ENCODE peak calls at places on chromosomes 1 and 21, in six cellular contexts. B, C, F, Z, I and T are unnamed samples.
A peak's percentile ranks its signal among the peaks of the same experiment; 100 is the strongest.

GRCh38 chr1:38898653-38899230 is 17.4 kb upstream of the GJA9 start:
- DNase-seq in B (no peak), C (no peak), F (no peak), Z (no peak), I (no peak), T (no peak)

GRCh38 chr1:161166669-161167548 is 683 bp downstream of the PPOX start:
- DNase-seq in B (no peak), C (no peak), F (no peak), Z (peak; percentile 37), I (no peak), T (no peak)

GRCh38 chr1:94819945-94820746 is at the start of gene SLC44A3:
- DNase-seq in B (peak; percentile 73), C (peak; percentile 35), F (peak; percentile 13), Z (no peak), I (peak; percentile 54), T (peak; percentile 5)

GRCh38 chr1:233025566-233025965 is 75.2 kb downstream of the NTPCR start:
- DNase-seq in B (no peak), C (no peak), F (no peak), Z (no peak), I (no peak), T (no peak)

GRCh38 chr21:36663033-36663855 is 35.7 kb upstream of the SIM2 start:
- DNase-seq in B (peak; percentile 21), C (no peak), F (no peak), Z (no peak), I (no peak), T (no peak)

GRCh38 chr1:20477355-20478071 is 8.5 kb downstream of the CAMK2N1 start:
- DNase-seq in B (no peak), C (no peak), F (no peak), Z (no peak), I (no peak), T (no peak)

GRCh38 chr1:247296599-247297180 is 35.0 kb downstream of the ZNF496 start:
- DNase-seq in B (no peak), C (no peak), F (no peak), Z (no peak), I (no peak), T (no peak)

GRCh38 chr1:112465122-112465521 is 43.6 kb upstream of the WNT2B start:
- DNase-seq in B (peak; percentile 42), C (no peak), F (no peak), Z (no peak), I (no peak), T (peak; percentile 17)

GRCh38 chr1:177227978-177228720 is 57.4 kb downstream of the BRINP2 start:
- DNase-seq in B (no peak), C (no peak), F (no peak), Z (no peak), I (no peak), T (no peak)

GRCh38 chr1:101846820-101847219 is 149.9 kb downstream of the OLFM3 start:
- DNase-seq in B (no peak), C (no peak), F (no peak), Z (no peak), I (no peak), T (no peak)

GRCh38 chr1:100499412-100499811 is 38.5 kb upstream of the GPR88 start:
- DNase-seq in B (no peak), C (no peak), F (no peak), Z (no peak), I (no peak), T (no peak)

GRCh38 chr1:38474738-38475623 is 384.6 kb downstream of the RRAGC start:
- DNase-seq in B (no peak), C (no peak), F (no peak), Z (peak; percentile 94), I (no peak), T (no peak)

GRCh38 chr1:6519935-6520621 is 28.6 kb upstream of the PLEKHG5 start:
- DNase-seq in B (peak; percentile 74), C (no peak), F (no peak), Z (no peak), I (peak; percentile 80), T (peak; percentile 57)

GRCh38 chr1:11407301-11407994 is 71.5 kb upstream of the DISP3 start:
- DNase-seq in B (no peak), C (no peak), F (no peak), Z (peak; percentile 51), I (no peak), T (no peak)

GRCh38 chr1:188499690-188500089 is 1670.9 kb downstream of the PLA2G4A start:
- DNase-seq in B (no peak), C (no peak), F (no peak), Z (no peak), I (no peak), T (no peak)

GRCh38 chr1:98323906-98324358 is 337.6 kb upstream of the SNX7 start:
- DNase-seq in B (peak; percentile 99), C (peak; percentile 35), F (peak; percentile 5), Z (no peak), I (no peak), T (no peak)

GRCh38 chr21:43664358-43664757 is 5.0 kb downstream of the RRP1B start:
- DNase-seq in B (no peak), C (no peak), F (no peak), Z (no peak), I (no peak), T (no peak)

GRCh38 chr1:17842686-17843085 is 87.6 kb downstream of the ACTL8 start:
- DNase-seq in B (no peak), C (no peak), F (no peak), Z (no peak), I (no peak), T (no peak)

GRCh38 chr21:43865471-43866181 is 603 bp downstream of the AGPAT3 start:
- DNase-seq in B (peak; percentile 38), C (peak; percentile 30), F (peak; percentile 47), Z (no peak), I (no peak), T (no peak)

GRCh38 chr1:216599851-216600250 is 123.4 kb downstream of the ESRRG start:
- DNase-seq in B (no peak), C (no peak), F (no peak), Z (no peak), I (no peak), T (no peak)

GRCh38 chr21:41369105-41369914 is 7.5 kb downstream of the MX2 start:
- DNase-seq in B (peak; percentile 49), C (no peak), F (peak; percentile 60), Z (peak; percentile 71), I (peak; percentile 52), T (no peak)

GRCh38 chr1:175597969-175598765 is 145.2 kb downstream of the TNR start:
- DNase-seq in B (peak; percentile 44), C (no peak), F (no peak), Z (peak; percentile 38), I (no peak), T (no peak)

GRCh38 chr1:88890790-88891317 is 513 bp downstream of the GTF2B start:
- DNase-seq in B (peak; percentile 46), C (no peak), F (peak; percentile 17), Z (peak; percentile 31), I (no peak), T (no peak)

GRCh38 chr1:112849967-112850641 is 105.9 kb downstream of the SLC16A1 start:
- DNase-seq in B (no peak), C (no peak), F (no peak), Z (no peak), I (no peak), T (no peak)

GRCh38 chr1:61379693-61380092 is 297.3 kb downstream of the NFIA start:
- DNase-seq in B (no peak), C (no peak), F (no peak), Z (no peak), I (no peak), T (no peak)

GRCh38 chr21:44436111-44436611 is 19.1 kb upstream of the LRRC3 start:
- DNase-seq in B (no peak), C (no peak), F (no peak), Z (no peak), I (peak; percentile 43), T (no peak)

GRCh38 chr1:231893400-231894102 is 267.0 kb downstream of the DISC1 start:
- DNase-seq in B (no peak), C (no peak), F (no peak), Z (no peak), I (no peak), T (no peak)

GRCh38 chr1:119133987-119134386 is 6.5 kb downstream of the WARS2 start:
- DNase-seq in B (peak; percentile 41), C (no peak), F (no peak), Z (no peak), I (no peak), T (no peak)

GRCh38 chr1:10724052-10724494 is 72.4 kb downstream of the CASZ1 start:
- DNase-seq in B (peak; percentile 50), C (peak; percentile 25), F (no peak), Z (no peak), I (peak; percentile 89), T (no peak)

GRCh38 chr1:197663178-197663953 is 111.9 kb downstream of the DENND1B start:
- DNase-seq in B (no peak), C (no peak), F (no peak), Z (no peak), I (no peak), T (no peak)

GRCh38 chr21:33394260-33394659 is 9.0 kb upstream of the IFNGR2 start:
- DNase-seq in B (peak; percentile 65), C (no peak), F (no peak), Z (peak; percentile 52), I (no peak), T (peak; percentile 15)

GRCh38 chr1:154463512-154463990 is 38.5 kb upstream of the TDRD10 start:
- DNase-seq in B (no peak), C (no peak), F (peak; percentile 56), Z (no peak), I (no peak), T (no peak)

GRCh38 chr1:181023265-181024057 is 791 bp upstream of the STX6 start:
- DNase-seq in B (no peak), C (no peak), F (no peak), Z (no peak), I (no peak), T (no peak)
- H3K27ac ChIP-seq in B (peak overlapping the region; percentile 44), C (peak overlapping the region; percentile 98), F (no peak overlapping the region), Z (no peak overlapping the region), I (peak overlapping the region; percentile 85), T (peak overlapping the region; percentile 85)

DNA sequence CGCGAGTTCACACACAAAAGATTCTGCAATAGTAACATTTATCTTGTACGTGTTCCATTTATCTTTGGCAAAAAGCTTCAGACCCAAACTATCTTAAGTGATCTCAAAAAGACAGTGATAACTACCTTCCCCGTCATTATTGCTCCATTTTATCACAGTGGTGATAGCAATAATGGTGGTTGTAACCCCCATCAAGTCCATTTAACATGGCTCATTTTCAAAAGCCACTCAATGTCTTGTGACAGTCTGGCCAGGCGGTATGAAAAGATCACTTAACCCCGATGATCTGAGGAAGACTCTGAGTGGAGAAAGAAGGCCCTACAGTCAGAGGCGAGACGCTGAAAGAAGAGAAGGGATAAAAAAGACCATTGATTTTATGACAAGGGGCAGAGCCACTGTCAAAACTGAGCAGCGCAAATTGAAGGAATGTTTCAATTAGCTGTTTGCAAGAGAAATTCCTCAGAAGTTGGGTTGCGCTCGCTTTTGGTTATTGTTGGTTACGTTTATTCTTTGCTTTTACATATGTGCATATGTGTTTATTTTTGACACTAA is 417.2 kb upstream of the PBX1 start:
- DNase-seq in B (no peak), C (no peak), F (no peak), Z (no peak), I (no peak), T (no peak)
- H3K27ac ChIP-seq in B (peak overlapping the region; percentile 80), C (no peak overlapping the region), F (no peak overlapping the region), Z (no peak overlapping the region), I (no peak overlapping the region), T (no peak overlapping the region)

GRCh38 chr1:47505267-47505666 is 67.4 kb downstream of the FOXD2 start:
- DNase-seq in B (no peak), C (no peak), F (no peak), Z (no peak), I (no peak), T (no peak)
- H3K27ac ChIP-seq in B (no peak overlapping the region), C (no peak overlapping the region), F (no peak overlapping the region), Z (no peak overlapping the region), I (no peak overlapping the region), T (no peak overlapping the region)

GRCh38 chr1:115069626-115070308 is 19.5 kb downstream of the TSPAN2 start:
- DNase-seq in B (no peak), C (no peak), F (no peak), Z (no peak), I (no peak), T (no peak)
- H3K27ac ChIP-seq in B (peak overlapping the region; percentile 81), C (no peak overlapping the region), F (no peak overlapping the region), Z (no peak overlapping the region), I (peak overlapping the region; percentile 66), T (no peak overlapping the region)